ENCODE peak calls at places on chromosomes 16 and 17, in four cellular contexts. C is cardiac muscle cell, W is PC-9, I is left ventricle myocardium inferior. R is an unnamed sample.

GRCh38 chr16:79707867-79708266 is 107.3 kb upstream of the MAF start:
- DNase-seq in W (no peak), C (no peak), I (peak; percentile 78), R (no peak)

GRCh38 chr17:68704897-68705296 is 103.7 kb upstream of the FAM20A start:
- DNase-seq in C (no peak), I (no peak), W (no peak), R (no peak)

GRCh38 chr17:42886283-42887176 is 14.1 kb upstream of the G6PC1 start:
- DNase-seq in I (no peak), W (no peak), C (no peak), R (no peak)

GRCh38 chr17:60086822-60087591 is 8.3 kb upstream of the HEATR6 start:
- DNase-seq in I (no peak), W (no peak), C (no peak), R (no peak)

GRCh38 chr16:88770459-88771293 is 14.3 kb downstream of the PIEZO1 start:
- DNase-seq in C (peak; percentile 93), W (peak; percentile 92), I (peak; percentile 61), R (no peak)

GRCh38 chr17:42845918-42846593 is 1.7 kb downstream of the AOC2 start:
- DNase-seq in W (no peak), C (no peak), I (no peak), R (no peak)

GRCh38 chr17:74276561-74277009 is 2.6 kb downstream of the DNAI2 start:
- DNase-seq in W (no peak), C (no peak), I (peak; percentile 30), R (no peak)

GRCh38 chr16:30472328-30472942 is at the start of gene ITGAL:
- DNase-seq in I (peak; percentile 27), W (no peak), C (no peak), R (peak; percentile 90)

GRCh38 chr17:57939797-57940196 is 15.4 kb downstream of the CUEDC1 start:
- DNase-seq in W (no peak), I (peak; percentile 59), C (no peak), R (peak; percentile 82)

GRCh38 chr17:80308672-80309517 is 48.2 kb downstream of the RNF213 start:
- DNase-seq in C (peak; percentile 4), W (no peak), I (no peak), R (no peak)

GRCh38 chr16:66399930-66400329 is 27.2 kb upstream of the BEAN1 start:
- DNase-seq in W (no peak), C (no peak), I (no peak), R (no peak)

GRCh38 chr17:10357768-10358167 is 15.0 kb downstream of the MYH13 start:
- DNase-seq in C (no peak), I (no peak), W (no peak), R (no peak)

GRCh38 chr17:37562016-37562745 is 47.0 kb downstream of the SYNRG start:
- DNase-seq in I (no peak), W (no peak), C (no peak), R (no peak)

GRCh38 chr16:20899503-20900298 is 457 bp downstream of the DCUN1D3 start:
- DNase-seq in W (no peak), C (peak; percentile 20), I (peak; percentile 21), R (no peak)

GRCh38 chr16:56225013-56225742 is 33.9 kb downstream of the GNAO1 start:
- DNase-seq in C (no peak), W (no peak), I (no peak), R (no peak)

GRCh38 chr17:82611140-82612058 is 36.8 kb downstream of the WDR45B start:
- DNase-seq in C (peak; percentile 57), W (no peak), I (no peak), R (no peak)

GRCh38 chr16:2370725-2371124 is 30.2 kb upstream of the ABCA3 start:
- DNase-seq in W (peak; percentile 71), C (no peak), I (no peak), R (no peak)
- TF ChIP-seq CTCF in W (no peak), C (no peak), I (no peak), R (no peak)

DNA sequence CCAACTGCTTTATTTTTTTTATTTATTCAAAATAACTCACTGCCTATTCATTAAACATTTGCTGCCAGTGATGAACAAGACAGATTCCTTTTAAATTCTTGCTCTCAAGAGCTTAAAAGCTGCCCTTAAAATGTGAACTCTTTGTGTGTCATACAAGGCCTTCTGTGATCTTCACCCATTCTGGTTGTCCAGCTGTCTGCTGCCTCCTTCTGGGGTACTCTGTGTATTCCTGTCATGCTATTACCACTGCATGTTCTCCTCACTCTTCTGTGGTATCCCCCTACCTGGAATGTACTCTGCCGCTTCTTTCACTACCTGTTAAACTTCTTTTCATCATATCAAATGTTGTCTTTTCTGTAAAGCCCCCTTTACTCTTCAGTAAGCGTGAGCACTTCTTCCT is 165.8 kb downstream of the CHD9 start:
- DNase-seq in I (no peak), W (no peak), C (peak; percentile 9), R (no peak)
- TF ChIP-seq CTCF in I (peak; percentile 49), W (no peak), C (peak; percentile 26), R (peak; percentile 10)

GRCh38 chr17:66229783-66230538 is 746 bp upstream of the APOH start:
- DNase-seq in I (no peak), W (no peak), C (no peak), R (no peak)
- TF ChIP-seq CTCF in I (no peak), W (no peak), C (no peak), R (no peak)

DNA sequence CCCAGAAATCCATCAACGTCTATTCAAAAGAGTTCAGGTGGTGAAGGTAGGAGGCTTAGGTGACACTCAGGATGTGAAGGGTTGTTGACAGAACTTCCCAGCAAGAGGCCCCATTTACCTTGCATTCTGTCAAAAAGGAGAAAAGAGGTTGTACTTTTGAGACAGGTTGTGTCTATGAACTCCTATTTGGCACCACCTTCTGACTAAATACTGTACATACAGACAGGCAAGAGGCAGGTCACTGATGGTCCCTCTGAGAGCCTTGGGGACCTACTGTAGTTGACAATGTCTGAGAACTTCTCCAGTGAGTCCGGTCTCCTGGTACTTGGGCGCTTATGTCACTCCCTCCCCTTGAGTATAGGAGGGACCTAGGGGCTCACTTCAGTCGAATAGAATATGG is 479.3 kb upstream of the ZFHX3 start:
- DNase-seq in I (no peak), C (no peak), W (no peak), R (no peak)
- TF ChIP-seq CTCF in I (no peak), C (no peak), W (no peak), R (peak; percentile 10)

GRCh38 chr16:12972246-12972645 is 70.8 kb downstream of the SHISA9 start:
- DNase-seq in I (no peak), C (no peak), W (no peak), R (no peak)

GRCh38 chr16:12976491-12976890 is 75.1 kb downstream of the SHISA9 start:
- DNase-seq in I (no peak), W (peak; percentile 64), C (no peak), R (no peak)

GRCh38 chr16:12976936-12977335 is 75.5 kb downstream of the SHISA9 start:
- DNase-seq in C (no peak), W (no peak), I (no peak), R (no peak)

GRCh38 chr16:12971216-12971615 is 69.8 kb downstream of the SHISA9 start:
- DNase-seq in W (peak; percentile 90), C (no peak), I (no peak), R (no peak)

GRCh38 chr16:12975766-12976165 is 74.4 kb downstream of the SHISA9 start:
- DNase-seq in I (no peak), W (no peak), C (no peak), R (no peak)
- TF ChIP-seq CTCF in I (no peak), W (no peak), C (no peak), R (no peak)

GRCh38 chr16:12215302-12216105 is 239.0 kb downstream of the SNX29 start:
- DNase-seq in W (no peak), I (no peak), C (peak; percentile 23), R (no peak)
- TF ChIP-seq CTCF in W (peak; percentile 31), I (peak; percentile 42), C (peak; percentile 18), R (peak; percentile 24)

GRCh38 chr17:352421-353212 is at the start of gene RPH3AL:
- DNase-seq in C (peak; percentile 80), I (no peak), W (no peak), R (no peak)
- TF ChIP-seq CTCF in C (no peak), I (no peak), W (no peak), R (no peak)

GRCh38 chr17:3893003-3893719 is at the start of gene CAMKK1:
- DNase-seq in W (peak; percentile 68), I (peak; percentile 92), C (peak; percentile 94), R (peak; percentile 41)
- TF ChIP-seq CTCF in W (no peak), I (no peak), C (no peak), R (no peak)

GRCh38 chr16:55120408-55120807 is 189.7 kb downstream of the IRX5 start:
- DNase-seq in W (no peak), I (no peak), C (peak; percentile 47), R (no peak)
- TF ChIP-seq CTCF in W (peak; percentile 50), I (no peak), C (no peak), R (no peak)

GRCh38 chr17:2388020-2388704 is 12.7 kb downstream of the MNT start:
- DNase-seq in W (no peak), C (no peak), I (no peak), R (no peak)

GRCh38 chr17:2386400-2387085 is 14.3 kb downstream of the MNT start:
- DNase-seq in W (no peak), I (no peak), C (no peak), R (no peak)

GRCh38 chr17:2387086-2388019 is 13.5 kb downstream of the MNT start:
- DNase-seq in I (no peak), C (no peak), W (no peak), R (no peak)

GRCh38 chr17:2390199-2390880 is 10.5 kb downstream of the MNT start:
- DNase-seq in W (no peak), I (no peak), C (no peak), R (no peak)

DNA sequence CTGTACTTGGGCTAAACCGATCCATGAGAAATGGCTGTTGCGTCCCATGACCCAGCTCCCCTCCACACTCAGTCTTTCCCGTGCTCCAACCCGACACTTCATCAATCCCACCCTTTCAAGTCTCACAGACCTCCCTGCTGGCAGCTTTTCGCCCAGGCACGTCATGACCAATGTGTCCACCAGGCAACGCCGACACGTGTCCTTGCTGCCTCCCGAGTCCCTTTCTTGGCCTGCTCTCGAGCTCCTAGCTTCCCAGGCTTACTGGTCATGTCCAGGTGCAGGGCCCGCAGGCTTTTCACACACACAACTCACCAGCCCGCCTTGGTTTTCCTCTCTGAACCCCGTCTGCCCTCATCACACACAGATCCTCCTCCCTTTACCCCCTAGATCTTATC is 12.2 kb downstream of the MNT start:
- DNase-seq in W (no peak), C (no peak), I (no peak), R (no peak)
- TF ChIP-seq CTCF in W (no peak), C (no peak), I (no peak), R (no peak)

R was measured in GM12864.